ENCODE peak calls at places on chromosomes 2 and 18, in five cellular contexts. H is aorta; F is dorsolateral prefrontal cortex; B is KBM-7; K is stimulated activated naive CD8-positive, alpha-beta T cell treated with anti-CD3 and anti-CD28 coated beads, Interleukin-15, Interleukin-2, amounts not matched to agents 100 U/mL and 50 U/mL, for 24 hours. U is an unnamed sample.

GRCh38 chr2:181123798-181124217 is 143.4 kb downstream of the UBE2E3 start:
- DNase-seq in H (no peak), F (no peak), B (peak; percentile 78), K (peak; percentile 38), U (no peak)

GRCh38 chr18:42401131-42401673 is 446.2 kb downstream of the PIK3C3 start:
- DNase-seq in H (no peak), F (no peak), B (no peak), K (no peak), U (no peak)

GRCh38 chr18:10797882-10798281 is 272.1 kb downstream of the NAPG start:
- DNase-seq in H (no peak), F (no peak), B (no peak), K (no peak), U (no peak)

GRCh38 chr2:118386636-118387302 is 298.5 kb downstream of the INSIG2 start:
- DNase-seq in H (no peak), F (no peak), B (no peak), K (no peak), U (peak; percentile 3)

GRCh38 chr2:85784474-85784986 is 30.7 kb downstream of the ATOH8 start:
- DNase-seq in H (no peak), F (no peak), B (no peak), K (no peak), U (no peak)

GRCh38 chr2:129752686-129753085 is 226.8 kb upstream of the RAB6C start:
- DNase-seq in H (no peak), F (no peak), B (no peak), K (no peak), U (no peak)

GRCh38 chr2:159904127-159904564 is 106.1 kb upstream of the CD302 start:
- DNase-seq in H (peak; percentile 57), F (no peak), B (no peak), K (peak; percentile 66), U (peak; percentile 19)

GRCh38 chr18:60962629-60963028 is 370.6 kb upstream of the CDH20 start:
- DNase-seq in H (no peak), F (no peak), B (no peak), K (no peak), U (no peak)

GRCh38 chr18:23341383-23341782 is 111.7 kb upstream of the RIOK3 start:
- DNase-seq in H (no peak), F (no peak), B (no peak), K (peak; percentile 23), U (no peak)

GRCh38 chr2:46009772-46010171 is 287.4 kb upstream of the EPAS1 start:
- DNase-seq in H (no peak), F (no peak), B (no peak), K (no peak), U (no peak)

GRCh38 chr2:120161190-120161589 is 62.0 kb downstream of the TMEM185B start:
- DNase-seq in H (no peak), F (no peak), B (no peak), K (no peak), U (no peak)

GRCh38 chr2:105396254-105397024 is 2.4 kb downstream of the FHL2 start:
- DNase-seq in H (peak; percentile 58), F (no peak), B (no peak), K (peak; percentile 64), U (peak; percentile 97)

GRCh38 chr2:215930505-215931233 is 82.7 kb downstream of the MREG start:
- DNase-seq in H (no peak), F (no peak), B (no peak), K (no peak), U (peak; percentile 68)

GRCh38 chr2:24926602-24927252 is 6.7 kb upstream of the ADCY3 start:
- DNase-seq in H (peak; percentile 80), F (no peak), B (peak; percentile 25), K (peak; percentile 64), U (no peak)

GRCh38 chr2:11290713-11291112 is 53.7 kb downstream of the ROCK2 start:
- DNase-seq in H (no peak), F (no peak), B (no peak), K (no peak), U (no peak)

GRCh38 chr18:40855661-40856060 is 1099.4 kb upstream of the PIK3C3 start:
- DNase-seq in H (no peak), F (no peak), B (no peak), K (no peak), U (no peak)

GRCh38 chr2:10901565-10901964 is 10.2 kb upstream of the KCNF1 start:
- DNase-seq in H (no peak), F (no peak), B (no peak), K (no peak), U (no peak)

GRCh38 chr2:21346984-21347383 is 223.2 kb downstream of the TDRD15 start:
- DNase-seq in H (no peak), F (no peak), B (no peak), K (no peak), U (no peak)